ENCODE peak calls at places on chromosomes 2 and 18, in six cellular contexts. D, Z, B, G, O and U are unnamed samples. For H3K27me3, the result is how much of the 10 kb centered on the place peaks cover.

GRCh38 chr2:205683179-205683978 is 1.1 kb downstream of the NRP2 start:
- DNase-seq in D (peak), Z (peak), B (no peak), G (no peak), O (no peak), U (no peak)

GRCh38 chr2:23199115-23199918 is 185.7 kb upstream of the KLHL29 start:
- DNase-seq in D (peak), Z (peak), B (no peak), G (no peak), O (no peak), U (peak)

GRCh38 chr2:203656522-203657287 is 49.7 kb upstream of the CD28 start:
- DNase-seq in D (peak), Z (peak), B (no peak), G (peak), O (peak), U (peak)

GRCh38 chr2:70981866-70982810 is 3.7 kb downstream of the ANKRD53 start:
- DNase-seq in D (no peak), Z (no peak), B (peak), G (no peak), O (no peak), U (no peak)

GRCh38 chr2:197179744-197180498 is 130.7 kb downstream of the ANKRD44 start:
- DNase-seq in D (peak), Z (peak), B (no peak), G (no peak), O (no peak), U (no peak)

GRCh38 chr2:218991674-218992168 is 1.5 kb downstream of the CRYBA2 start:
- DNase-seq in D (peak), Z (peak), B (no peak), G (no peak), O (no peak), U (peak)

GRCh38 chr2:61210332-61210981 is 48.5 kb downstream of the C2orf74 start:
- DNase-seq in D (peak), Z (peak), B (no peak), G (no peak), O (peak), U (no peak)

GRCh38 chr18:56431551-56431950 is 206.8 kb downstream of the TXNL1 start:
- DNase-seq in D (peak), Z (no peak), B (no peak), G (no peak), O (no peak), U (no peak)

GRCh38 chr2:54524236-54524991 is 68.3 kb downstream of the SPTBN1 start:
- DNase-seq in D (peak), Z (peak), B (no peak), G (no peak), O (no peak), U (peak)

GRCh38 chr18:73852789-73853188 is 294.8 kb downstream of the FBXO15 start:
- DNase-seq in D (no peak), Z (no peak), B (no peak), G (no peak), O (no peak), U (no peak)

GRCh38 chr2:37851828-37852584 is 73.1 kb upstream of the RMDN2 start:
- DNase-seq in D (no peak), Z (no peak), B (no peak), G (no peak), O (no peak), U (no peak)

GRCh38 chr2:53475766-53476165 is 291.8 kb upstream of the CHAC2 start:
- DNase-seq in D (no peak), Z (no peak), B (no peak), G (no peak), O (no peak), U (no peak)

GRCh38 chr2:239308696-239309397 is 92.0 kb downstream of the HDAC4 start:
- DNase-seq in D (peak), Z (peak), B (peak), G (no peak), O (no peak), U (no peak)

GRCh38 chr18:70160075-70160678 is 45.3 kb downstream of the RTTN start:
- DNase-seq in D (no peak), Z (no peak), B (no peak), G (no peak), O (no peak), U (no peak)

GRCh38 chr2:55550368-55551102 is 31.0 kb downstream of the CFAP36 start:
- DNase-seq in D (peak), Z (peak), B (no peak), G (no peak), O (no peak), U (no peak)

GRCh38 chr2:50851891-50852290 is 180.0 kb downstream of the NRXN1 start:
- DNase-seq in D (no peak), Z (no peak), B (no peak), G (no peak), O (no peak), U (no peak)

GRCh38 chr2:171711351-171711750 is 24.1 kb downstream of the DYNC1I2 start:
- DNase-seq in D (peak), Z (no peak), B (no peak), G (no peak), O (no peak), U (peak)

GRCh38 chr2:150030440-150030839 is 442.9 kb upstream of the MMADHC start:
- DNase-seq in D (no peak), Z (no peak), B (no peak), G (no peak), O (no peak), U (no peak)

GRCh38 chr18:13112982-13113381 is 105.6 kb upstream of the LDLRAD4 start:
- DNase-seq in D (peak), Z (peak), B (peak), G (peak), O (no peak), U (peak)

GRCh38 chr2:149738771-149739170 is 151.2 kb upstream of the MMADHC start:
- DNase-seq in D (peak), Z (no peak), B (no peak), G (no peak), O (no peak), U (no peak)

GRCh38 chr2:35503738-35504160 is 851.8 kb upstream of the CRIM1 start:
- DNase-seq in D (no peak), Z (no peak), B (no peak), G (no peak), O (no peak), U (no peak)

GRCh38 chr2:112031916-112032582 is 23.0 kb upstream of the TMEM87B start:
- DNase-seq in D (no peak), Z (peak), B (no peak), G (no peak), O (no peak), U (peak)

GRCh38 chr2:63735931-63736820 is 105.5 kb upstream of the UGP2 start:
- DNase-seq in D (peak), Z (peak), B (no peak), G (no peak), O (no peak), U (no peak)

GRCh38 chr2:19784456-19784855 is 117.3 kb downstream of the TTC32 start:
- DNase-seq in D (no peak), Z (no peak), B (no peak), G (no peak), O (no peak), U (no peak)

GRCh38 chr18:3671181-3671580 is 221.2 kb downstream of the TGIF1 start:
- DNase-seq in D (peak), Z (peak), B (no peak), G (no peak), O (no peak), U (no peak)

GRCh38 chr2:22854588-22854987 is 530.4 kb upstream of the KLHL29 start:
- DNase-seq in D (no peak), Z (no peak), B (no peak), G (no peak), O (no peak), U (no peak)

GRCh38 chr2:136117391-136117841 is 533 bp downstream of the CXCR4 start:
- DNase-seq in D (peak), Z (peak), B (peak), G (peak), O (no peak), U (peak)
- H3K27ac ChIP-seq in D (no peak), Z (no peak), B (no peak), G (no peak), O (no peak), U (no peak)

DNA sequence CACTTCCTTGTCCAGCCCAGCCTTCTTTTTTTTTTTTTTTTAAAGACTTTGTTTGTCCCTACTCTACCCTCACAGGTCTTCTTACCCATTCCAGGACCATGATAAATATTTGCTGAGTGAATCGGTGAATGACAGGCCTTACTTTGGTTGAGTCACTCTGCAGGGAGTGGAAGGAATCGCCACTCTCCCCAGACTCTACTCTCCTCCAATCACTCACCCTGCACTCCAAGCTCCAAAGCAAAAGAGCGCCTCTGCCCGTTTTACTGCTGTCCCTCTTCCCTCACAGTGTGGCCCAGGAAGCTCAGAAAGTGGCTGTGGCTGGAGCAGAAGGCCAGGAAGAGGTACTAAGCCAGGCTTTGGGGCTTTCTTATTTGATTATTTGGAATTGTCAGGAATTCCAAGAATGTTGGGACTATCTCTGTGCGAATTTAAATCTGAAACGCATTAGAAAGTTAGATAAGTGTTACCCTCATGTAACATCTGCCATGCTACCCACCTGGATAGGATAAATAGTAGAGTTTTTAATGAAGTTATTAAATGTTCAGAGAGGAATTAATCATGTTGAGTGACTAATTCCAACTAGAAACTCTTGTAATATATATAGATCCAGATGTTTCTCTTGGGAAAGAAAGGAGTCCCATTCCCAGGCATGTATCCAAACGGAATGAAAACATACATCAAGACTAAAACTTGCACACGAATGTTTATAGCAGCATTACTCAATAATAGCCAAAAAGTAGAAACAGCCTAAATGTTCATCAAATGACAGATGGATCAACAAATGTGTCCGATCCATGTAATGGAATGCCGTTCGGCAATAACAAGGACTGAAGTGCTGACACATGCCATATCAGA is 43.0 kb upstream of the CHMP1B start:
- DNase-seq in D (peak), Z (peak), B (peak), G (no peak), O (peak), U (peak)
- H3K23ac ChIP-seq in D (peak), Z (no peak), B (no peak), G (no peak), O (no peak), U (no peak)

DNA sequence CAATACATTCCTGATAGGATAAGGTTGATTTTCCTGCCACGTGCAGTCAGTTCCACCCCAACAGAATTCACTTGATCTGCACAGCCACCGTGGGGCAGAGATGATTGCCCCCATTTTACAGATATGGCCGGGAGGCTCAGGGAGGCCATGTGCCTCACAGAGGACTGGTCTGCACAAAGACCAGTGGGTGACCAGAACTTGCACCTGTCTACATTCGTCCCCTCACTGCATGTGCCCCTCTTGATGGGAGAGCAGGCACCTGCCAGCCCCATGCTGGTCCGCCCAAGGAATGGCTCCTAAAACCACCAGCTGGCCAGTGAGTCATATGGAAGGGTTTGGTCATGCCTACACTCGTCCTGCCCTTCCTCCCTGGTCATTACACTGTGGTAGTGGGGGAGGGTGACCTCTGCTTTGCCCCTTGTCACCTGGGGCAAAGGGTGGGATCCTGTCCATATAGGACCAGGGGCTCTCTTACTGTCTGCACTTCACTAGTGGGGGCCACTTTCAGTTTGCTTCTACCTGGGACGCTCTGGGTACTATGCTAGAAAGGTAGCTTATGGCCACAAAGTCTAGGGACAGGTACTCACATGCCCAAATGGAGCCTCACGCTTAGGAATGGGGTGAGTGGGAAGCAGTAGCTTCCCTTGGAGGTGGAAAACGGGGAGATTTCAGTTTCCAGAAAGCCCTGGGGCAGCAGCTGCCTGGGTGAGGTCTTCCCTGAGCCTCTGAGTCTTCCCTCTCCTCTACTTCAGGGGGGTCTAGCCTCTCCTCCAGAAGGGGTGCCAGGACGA is 14.7 kb downstream of the RRM2 start:
- DNase-seq in D (no peak), Z (no peak), B (no peak), G (no peak), O (no peak), U (no peak)
- H3K27me3 ChIP-seq in D (under half), Z (under half), B (under half), G (under half), O (under half), U (under half)

GRCh38 chr2:65565681-65566080 is 133.3 kb upstream of the SPRED2 start:
- DNase-seq in D (no peak), Z (no peak), B (no peak), G (no peak), O (no peak), U (no peak)
- H3K27ac ChIP-seq in D (no peak), Z (no peak), B (no peak), G (no peak), O (no peak), U (no peak)